ENCODE peak calls at places on chromosome 9, in ten cellular contexts. One of them, this sample, is unnamed.

GRCh38 chr9:87004016-87004415 is 56.7 kb upstream of the GAS1 start:
- DNase-seq in WTC11: no peak
- DNase-seq in HTR-8/SVneo: no peak
- DNase-seq in AG08396: no peak
- DNase-seq in T-helper 1 cell: no peak
- DNase-seq in Kasumi-1: no peak
- DNase-seq in neural crest cell: no peak
- DNase-seq in fibroblast of lung: no peak
- DNase-seq in GDM1: no peak
- DNase-seq in NT2/D1: no peak
- DNase-seq in this sample: no peak

GRCh38 chr9:114681594-114682332 is at the start of gene TEX48:
- DNase-seq in WTC11: peak; percentile 75
- DNase-seq in HTR-8/SVneo: peak; percentile 51
- DNase-seq in AG08396: peak; percentile 49
- DNase-seq in T-helper 1 cell: peak; percentile 89
- DNase-seq in Kasumi-1: peak; percentile 73
- DNase-seq in neural crest cell: peak; percentile 65
- DNase-seq in fibroblast of lung: peak; percentile 75
- DNase-seq in GDM1: peak; percentile 41
- DNase-seq in NT2/D1: peak; percentile 81
- DNase-seq in this sample: peak; percentile 84

GRCh38 chr9:121636411-121636865 is 15.0 kb upstream of the DAB2IP start:
- DNase-seq in WTC11: no peak
- DNase-seq in HTR-8/SVneo: no peak
- DNase-seq in AG08396: peak; percentile 36
- DNase-seq in T-helper 1 cell: no peak
- DNase-seq in Kasumi-1: no peak
- DNase-seq in neural crest cell: no peak
- DNase-seq in fibroblast of lung: peak; percentile 23
- DNase-seq in GDM1: no peak
- DNase-seq in NT2/D1: no peak
- DNase-seq in this sample: no peak

GRCh38 chr9:137445930-137446431 is 4.8 kb upstream of the ENTPD8 start:
- DNase-seq in WTC11: no peak
- DNase-seq in HTR-8/SVneo: no peak
- DNase-seq in AG08396: no peak
- DNase-seq in T-helper 1 cell: no peak
- DNase-seq in Kasumi-1: no peak
- DNase-seq in neural crest cell: no peak
- DNase-seq in fibroblast of lung: no peak
- DNase-seq in GDM1: no peak
- DNase-seq in NT2/D1: no peak
- DNase-seq in this sample: peak; percentile 75

GRCh38 chr9:129995409-129996160 is 47.4 kb downstream of the FNBP1 start:
- DNase-seq in WTC11: no peak
- DNase-seq in HTR-8/SVneo: no peak
- DNase-seq in AG08396: peak; percentile 27
- DNase-seq in T-helper 1 cell: peak; percentile 53
- DNase-seq in Kasumi-1: no peak
- DNase-seq in neural crest cell: no peak
- DNase-seq in fibroblast of lung: peak; percentile 32
- DNase-seq in GDM1: no peak
- DNase-seq in NT2/D1: no peak
- DNase-seq in this sample: no peak

GRCh38 chr9:93949694-93950449 is 5.3 kb downstream of the BARX1 start:
- DNase-seq in WTC11: no peak
- DNase-seq in HTR-8/SVneo: peak; percentile 63
- DNase-seq in AG08396: no peak
- DNase-seq in T-helper 1 cell: no peak
- DNase-seq in Kasumi-1: no peak
- DNase-seq in neural crest cell: no peak
- DNase-seq in fibroblast of lung: no peak
- DNase-seq in GDM1: no peak
- DNase-seq in NT2/D1: no peak
- DNase-seq in this sample: peak; percentile 17

GRCh38 chr9:37200572-37201005 is 80.2 kb downstream of the ZCCHC7 start:
- DNase-seq in WTC11: no peak
- DNase-seq in HTR-8/SVneo: peak; percentile 36
- DNase-seq in AG08396: peak; percentile 7
- DNase-seq in T-helper 1 cell: peak; percentile 12
- DNase-seq in Kasumi-1: peak; percentile 65
- DNase-seq in neural crest cell: no peak
- DNase-seq in fibroblast of lung: peak; percentile 54
- DNase-seq in GDM1: peak; percentile 22
- DNase-seq in NT2/D1: no peak
- DNase-seq in this sample: no peak

GRCh38 chr9:136848393-136849037 is 694 bp upstream of the PHPT1 start:
- DNase-seq in WTC11: peak; percentile 60
- DNase-seq in HTR-8/SVneo: no peak
- DNase-seq in AG08396: peak; percentile 70
- DNase-seq in T-helper 1 cell: no peak
- DNase-seq in Kasumi-1: peak; percentile 58
- DNase-seq in neural crest cell: peak; percentile 47
- DNase-seq in fibroblast of lung: no peak
- DNase-seq in GDM1: no peak
- DNase-seq in NT2/D1: peak; percentile 52
- DNase-seq in this sample: no peak

GRCh38 chr9:136787690-136788400 is 3.3 kb upstream of the TMEM141 start:
- DNase-seq in WTC11: peak; percentile 78
- DNase-seq in HTR-8/SVneo: no peak
- DNase-seq in AG08396: peak; percentile 65
- DNase-seq in T-helper 1 cell: peak; percentile 73
- DNase-seq in Kasumi-1: peak; percentile 70
- DNase-seq in neural crest cell: peak; percentile 75
- DNase-seq in fibroblast of lung: peak; percentile 57
- DNase-seq in GDM1: peak; percentile 59
- DNase-seq in NT2/D1: peak; percentile 65
- DNase-seq in this sample: peak; percentile 88

GRCh38 chr9:88065609-88066008 is 72.7 kb downstream of the SPATA31C2 start:
- DNase-seq in WTC11: no peak
- DNase-seq in HTR-8/SVneo: no peak
- DNase-seq in AG08396: no peak
- DNase-seq in T-helper 1 cell: no peak
- DNase-seq in Kasumi-1: no peak
- DNase-seq in neural crest cell: no peak
- DNase-seq in fibroblast of lung: no peak
- DNase-seq in GDM1: no peak
- DNase-seq in NT2/D1: no peak
- DNase-seq in this sample: no peak

GRCh38 chr9:135032868-135033460 is 54.5 kb upstream of the OLFM1 start:
- DNase-seq in WTC11: no peak
- DNase-seq in HTR-8/SVneo: no peak
- DNase-seq in AG08396: no peak
- DNase-seq in T-helper 1 cell: no peak
- DNase-seq in Kasumi-1: no peak
- DNase-seq in neural crest cell: no peak
- DNase-seq in fibroblast of lung: no peak
- DNase-seq in GDM1: no peak
- DNase-seq in NT2/D1: no peak
- DNase-seq in this sample: peak; percentile 65

GRCh38 chr9:95284152-95284551 is 33.4 kb downstream of the FANCC start:
- DNase-seq in WTC11: no peak
- DNase-seq in HTR-8/SVneo: no peak
- DNase-seq in AG08396: peak; percentile 65
- DNase-seq in T-helper 1 cell: no peak
- DNase-seq in Kasumi-1: no peak
- DNase-seq in neural crest cell: no peak
- DNase-seq in fibroblast of lung: peak; percentile 97
- DNase-seq in GDM1: no peak
- DNase-seq in NT2/D1: no peak
- DNase-seq in this sample: no peak

GRCh38 chr9:32550046-32550608 is 2.0 kb upstream of the SMIM27 start:
- DNase-seq in WTC11: no peak
- DNase-seq in HTR-8/SVneo: no peak
- DNase-seq in AG08396: peak; percentile 29
- DNase-seq in T-helper 1 cell: no peak
- DNase-seq in Kasumi-1: peak; percentile 12
- DNase-seq in neural crest cell: no peak
- DNase-seq in fibroblast of lung: peak; percentile 41
- DNase-seq in GDM1: no peak
- DNase-seq in NT2/D1: no peak
- DNase-seq in this sample: no peak

GRCh38 chr9:136111190-136111589 is 7.5 kb downstream of the TMEM250 start:
- DNase-seq in WTC11: no peak
- DNase-seq in HTR-8/SVneo: no peak
- DNase-seq in AG08396: no peak
- DNase-seq in T-helper 1 cell: no peak
- DNase-seq in Kasumi-1: no peak
- DNase-seq in neural crest cell: no peak
- DNase-seq in fibroblast of lung: no peak
- DNase-seq in GDM1: no peak
- DNase-seq in NT2/D1: no peak
- DNase-seq in this sample: no peak

GRCh38 chr9:89802809-89803355 is 198.1 kb downstream of the GADD45G start:
- DNase-seq in WTC11: no peak
- DNase-seq in HTR-8/SVneo: no peak
- DNase-seq in AG08396: no peak
- DNase-seq in T-helper 1 cell: no peak
- DNase-seq in Kasumi-1: no peak
- DNase-seq in neural crest cell: no peak
- DNase-seq in fibroblast of lung: peak; percentile 21
- DNase-seq in GDM1: no peak
- DNase-seq in NT2/D1: no peak
- DNase-seq in this sample: peak; percentile 75

GRCh38 chr9:111700776-111701175 is 39.4 kb downstream of the GNG10 start:
- DNase-seq in WTC11: no peak
- DNase-seq in HTR-8/SVneo: no peak
- DNase-seq in AG08396: no peak
- DNase-seq in T-helper 1 cell: no peak
- DNase-seq in Kasumi-1: peak; percentile 11
- DNase-seq in neural crest cell: no peak
- DNase-seq in fibroblast of lung: no peak
- DNase-seq in GDM1: no peak
- DNase-seq in NT2/D1: no peak
- DNase-seq in this sample: no peak

GRCh38 chr9:31140316-31140715 is 1244.1 kb upstream of the ACO1 start:
- DNase-seq in WTC11: no peak
- DNase-seq in HTR-8/SVneo: no peak
- DNase-seq in AG08396: no peak
- DNase-seq in T-helper 1 cell: no peak
- DNase-seq in Kasumi-1: peak; percentile 76
- DNase-seq in neural crest cell: no peak
- DNase-seq in fibroblast of lung: peak; percentile 27
- DNase-seq in GDM1: no peak
- DNase-seq in NT2/D1: peak; percentile 5
- DNase-seq in this sample: no peak

GRCh38 chr9:86700601-86701000 is 246.7 kb downstream of the GAS1 start:
- DNase-seq in WTC11: no peak
- DNase-seq in HTR-8/SVneo: no peak
- DNase-seq in AG08396: peak; percentile 27
- DNase-seq in T-helper 1 cell: no peak
- DNase-seq in Kasumi-1: peak; percentile 5
- DNase-seq in neural crest cell: no peak
- DNase-seq in fibroblast of lung: peak; percentile 61
- DNase-seq in GDM1: no peak
- DNase-seq in NT2/D1: no peak
- DNase-seq in this sample: peak; percentile 91

GRCh38 chr9:33044677-33045282 is 19.7 kb downstream of the DNAJA1 start:
- DNase-seq in WTC11: peak; percentile 38
- DNase-seq in HTR-8/SVneo: no peak
- DNase-seq in AG08396: peak; percentile 13
- DNase-seq in T-helper 1 cell: no peak
- DNase-seq in Kasumi-1: peak; percentile 20
- DNase-seq in neural crest cell: no peak
- DNase-seq in fibroblast of lung: peak; percentile 22
- DNase-seq in GDM1: no peak
- DNase-seq in NT2/D1: peak; percentile 44
- DNase-seq in this sample: no peak

GRCh38 chr9:120928015-120928719 is 1.6 kb upstream of the TRAF1 start:
- DNase-seq in WTC11: peak; percentile 40
- DNase-seq in HTR-8/SVneo: no peak
- DNase-seq in AG08396: no peak
- DNase-seq in T-helper 1 cell: peak; percentile 44
- DNase-seq in Kasumi-1: no peak
- DNase-seq in neural crest cell: no peak
- DNase-seq in fibroblast of lung: no peak
- DNase-seq in GDM1: no peak
- DNase-seq in NT2/D1: no peak
- DNase-seq in this sample: peak; percentile 87

GRCh38 chr9:121453232-121453892 is 46.3 kb downstream of the GGTA1 start:
- DNase-seq in WTC11: no peak
- DNase-seq in HTR-8/SVneo: no peak
- DNase-seq in AG08396: no peak
- DNase-seq in T-helper 1 cell: no peak
- DNase-seq in Kasumi-1: no peak
- DNase-seq in neural crest cell: no peak
- DNase-seq in fibroblast of lung: no peak
- DNase-seq in GDM1: no peak
- DNase-seq in NT2/D1: peak; percentile 33
- DNase-seq in this sample: no peak

GRCh38 chr9:116940614-116941215 is 253.6 kb downstream of the TRIM32 start:
- DNase-seq in WTC11: no peak
- DNase-seq in HTR-8/SVneo: no peak
- DNase-seq in AG08396: no peak
- DNase-seq in T-helper 1 cell: no peak
- DNase-seq in Kasumi-1: no peak
- DNase-seq in neural crest cell: no peak
- DNase-seq in fibroblast of lung: peak; percentile 2
- DNase-seq in GDM1: no peak
- DNase-seq in NT2/D1: no peak
- DNase-seq in this sample: no peak

GRCh38 chr9:24391095-24391494 is 154.6 kb downstream of the IZUMO3 start:
- DNase-seq in WTC11: no peak
- DNase-seq in HTR-8/SVneo: no peak
- DNase-seq in AG08396: no peak
- DNase-seq in T-helper 1 cell: no peak
- DNase-seq in Kasumi-1: no peak
- DNase-seq in neural crest cell: no peak
- DNase-seq in fibroblast of lung: no peak
- DNase-seq in GDM1: no peak
- DNase-seq in NT2/D1: peak; percentile 33
- DNase-seq in this sample: no peak

GRCh38 chr9:125971895-125972729 is 224.9 kb downstream of the PBX3 start:
- DNase-seq in WTC11: no peak
- DNase-seq in HTR-8/SVneo: no peak
- DNase-seq in AG08396: no peak
- DNase-seq in T-helper 1 cell: no peak
- DNase-seq in Kasumi-1: no peak
- DNase-seq in neural crest cell: no peak
- DNase-seq in fibroblast of lung: no peak
- DNase-seq in GDM1: no peak
- DNase-seq in NT2/D1: no peak
- DNase-seq in this sample: no peak

GRCh38 chr9:89608646-89609335 is 4.0 kb downstream of the GADD45G start:
- DNase-seq in WTC11: no peak
- DNase-seq in HTR-8/SVneo: no peak
- DNase-seq in AG08396: no peak
- DNase-seq in T-helper 1 cell: no peak
- DNase-seq in Kasumi-1: no peak
- DNase-seq in neural crest cell: no peak
- DNase-seq in fibroblast of lung: no peak
- DNase-seq in GDM1: no peak
- DNase-seq in NT2/D1: no peak
- DNase-seq in this sample: peak; percentile 2

GRCh38 chr9:79233542-79233941 is 338.2 kb upstream of the TLE4 start:
- DNase-seq in WTC11: peak; percentile 54
- DNase-seq in HTR-8/SVneo: no peak
- DNase-seq in AG08396: peak; percentile 43
- DNase-seq in T-helper 1 cell: peak; percentile 4
- DNase-seq in Kasumi-1: peak; percentile 6
- DNase-seq in neural crest cell: no peak
- DNase-seq in fibroblast of lung: peak; percentile 53
- DNase-seq in GDM1: peak; percentile 2
- DNase-seq in NT2/D1: peak; percentile 30
- DNase-seq in this sample: no peak

GRCh38 chr9:37486256-37486615 is 488 bp downstream of the POLR1E start:
- DNase-seq in WTC11: no peak
- DNase-seq in HTR-8/SVneo: no peak
- DNase-seq in AG08396: no peak
- DNase-seq in T-helper 1 cell: no peak
- DNase-seq in Kasumi-1: peak; percentile 23
- DNase-seq in neural crest cell: no peak
- DNase-seq in fibroblast of lung: no peak
- DNase-seq in GDM1: no peak
- DNase-seq in NT2/D1: no peak
- DNase-seq in this sample: no peak

This sample was measured in posterior vena cava.